ENCODE peak calls at places on chromosomes 16 and 17, in nine cellular contexts. Q is transverse colon, L is heart left ventricle, B is HCT116, O is breast epithelium, Y is right lobe of liver, C is testis, U is H1, T is sigmoid colon. I is an unnamed sample.

GRCh38 chr17:57363998-57364645 is 107.8 kb downstream of the MSI2 start:
- DNase-seq in Q (no peak), L (no peak), B (no peak), O (no peak), Y (no peak), C (no peak), U (no peak), T (no peak), I (no peak)

GRCh38 chr16:55494994-55495421 is 13.9 kb upstream of the LPCAT2 start:
- DNase-seq in Q (peak; percentile 45), L (no peak), B (no peak), O (no peak), Y (no peak), C (peak; percentile 82), U (no peak), T (peak; percentile 75), I (peak; percentile 10)

GRCh38 chr17:39270923-39271322 is 45.2 kb upstream of the STAC2 start:
- DNase-seq in Q (no peak), L (no peak), B (peak; percentile 8), O (no peak), Y (no peak), C (peak; percentile 39), U (no peak), T (no peak), I (peak; percentile 38)

GRCh38 chr17:36936455-36936934 is 780 bp upstream of the LHX1 start:
- DNase-seq in Q (no peak), L (no peak), B (no peak), O (no peak), Y (no peak), C (no peak), U (peak; percentile 95), T (no peak), I (no peak)

GRCh38 chr16:84225126-84225525 is 14.7 kb downstream of the KCNG4 start:
- DNase-seq in Q (no peak), L (no peak), B (no peak), O (no peak), Y (no peak), C (no peak), U (no peak), T (no peak), I (no peak)

GRCh38 chr16:57039148-57039812 is 49.9 kb downstream of the NLRC5 start:
- DNase-seq in Q (peak; percentile 33), L (no peak), B (no peak), O (no peak), Y (no peak), C (no peak), U (no peak), T (no peak), I (no peak)

GRCh38 chr17:6800422-6801027 is 24.5 kb downstream of the FBXO39 start:
- DNase-seq in Q (no peak), L (no peak), B (no peak), O (no peak), Y (no peak), C (no peak), U (no peak), T (no peak), I (no peak)

GRCh38 chr17:29078183-29079045 is 35.5 kb downstream of the PIPOX start:
- DNase-seq in Q (no peak), L (peak; percentile 71), B (peak; percentile 4), O (no peak), Y (no peak), C (peak; percentile 32), U (no peak), T (no peak), I (no peak)

GRCh38 chr17:67347826-67348225 is 18.6 kb downstream of the PSMD12 start:
- DNase-seq in Q (no peak), L (no peak), B (no peak), O (no peak), Y (no peak), C (no peak), U (no peak), T (no peak), I (no peak)

GRCh38 chr17:22514315-22514714 is 822.0 kb downstream of the KCNJ18 start:
- DNase-seq in Q (no peak), L (no peak), B (no peak), O (no peak), Y (no peak), C (no peak), U (no peak), T (no peak), I (no peak)

GRCh38 chr17:1629647-1630310 is 1.1 kb upstream of the SLC43A2 start:
- DNase-seq in Q (peak; percentile 87), L (peak; percentile 69), B (peak; percentile 29), O (no peak), Y (peak; percentile 85), C (no peak), U (peak; percentile 84), T (peak; percentile 80), I (peak; percentile 87)

GRCh38 chr17:62110923-62111484 is 45.9 kb upstream of the MED13 start:
- DNase-seq in Q (no peak), L (no peak), B (no peak), O (no peak), Y (no peak), C (no peak), U (no peak), T (no peak), I (no peak)

GRCh38 chr17:63960006-63960405 is 12.7 kb downstream of the SCN4A start:
- DNase-seq in Q (no peak), L (no peak), B (no peak), O (no peak), Y (no peak), C (no peak), U (no peak), T (no peak), I (no peak)

GRCh38 chr17:77358801-77359716 is 218.3 kb downstream of the SEC14L1 start:
- DNase-seq in Q (no peak), L (no peak), B (no peak), O (peak; percentile 24), Y (no peak), C (peak; percentile 8), U (no peak), T (peak; percentile 50), I (no peak)

GRCh38 chr16:12819126-12820117 is 15.7 kb upstream of the CPPED1 start:
- DNase-seq in Q (peak; percentile 73), L (peak; percentile 51), B (peak; percentile 50), O (peak; percentile 59), Y (peak; percentile 74), C (peak; percentile 75), U (peak; percentile 96), T (peak; percentile 74), I (peak; percentile 82)

GRCh38 chr17:65457635-65458257 is 103.7 kb downstream of the AXIN2 start:
- DNase-seq in Q (no peak), L (no peak), B (no peak), O (no peak), Y (no peak), C (no peak), U (no peak), T (no peak), I (no peak)

GRCh38 chr16:19138601-19139000 is 24.8 kb downstream of the ITPRIPL2 start:
- DNase-seq in Q (peak; percentile 69), L (peak; percentile 78), B (no peak), O (peak; percentile 71), Y (peak; percentile 61), C (peak; percentile 53), U (no peak), T (peak; percentile 94), I (no peak)

GRCh38 chr16:4846503-4846900 is 586 bp downstream of the GLYR1 start:
- DNase-seq in Q (peak; percentile 71), L (peak; percentile 73), B (no peak), O (no peak), Y (peak; percentile 74), C (peak; percentile 79), U (no peak), T (peak; percentile 70), I (peak; percentile 82)
- TF ChIP-seq POLR2A in Q (no peak), L (no peak), B (no peak), O (no peak), Y (peak; percentile 11), C (no peak), U (no peak), T (no peak), I (peak; percentile 44)

GRCh38 chr17:81512560-81512983 is at the start of gene ACTG1:
- DNase-seq in Q (peak; percentile 94), L (peak; percentile 94), B (peak; percentile 80), O (peak; percentile 94), Y (peak; percentile 94), C (peak; percentile 93), U (peak; percentile 91), T (peak; percentile 97), I (peak; percentile 90)

GRCh38 chr17:81514485-81514734 is 1.8 kb upstream of the ACTG1 start:
- DNase-seq in Q (no peak), L (no peak), B (no peak), O (no peak), Y (no peak), C (no peak), U (no peak), T (no peak), I (no peak)

GRCh38 chr17:81513669-81514484 is 1.3 kb upstream of the ACTG1 start:
- DNase-seq in Q (peak; percentile 66), L (peak; percentile 80), B (no peak), O (peak; percentile 75), Y (peak; percentile 72), C (peak; percentile 69), U (peak; percentile 82), T (peak; percentile 83), I (peak; percentile 36)

GRCh38 chr17:81511800-81512559 is 619 bp downstream of the ACTG1 start:
- DNase-seq in Q (no peak), L (no peak), B (no peak), O (no peak), Y (peak; percentile 42), C (peak; percentile 32), U (no peak), T (peak; percentile 83), I (peak; percentile 69)

DNA sequence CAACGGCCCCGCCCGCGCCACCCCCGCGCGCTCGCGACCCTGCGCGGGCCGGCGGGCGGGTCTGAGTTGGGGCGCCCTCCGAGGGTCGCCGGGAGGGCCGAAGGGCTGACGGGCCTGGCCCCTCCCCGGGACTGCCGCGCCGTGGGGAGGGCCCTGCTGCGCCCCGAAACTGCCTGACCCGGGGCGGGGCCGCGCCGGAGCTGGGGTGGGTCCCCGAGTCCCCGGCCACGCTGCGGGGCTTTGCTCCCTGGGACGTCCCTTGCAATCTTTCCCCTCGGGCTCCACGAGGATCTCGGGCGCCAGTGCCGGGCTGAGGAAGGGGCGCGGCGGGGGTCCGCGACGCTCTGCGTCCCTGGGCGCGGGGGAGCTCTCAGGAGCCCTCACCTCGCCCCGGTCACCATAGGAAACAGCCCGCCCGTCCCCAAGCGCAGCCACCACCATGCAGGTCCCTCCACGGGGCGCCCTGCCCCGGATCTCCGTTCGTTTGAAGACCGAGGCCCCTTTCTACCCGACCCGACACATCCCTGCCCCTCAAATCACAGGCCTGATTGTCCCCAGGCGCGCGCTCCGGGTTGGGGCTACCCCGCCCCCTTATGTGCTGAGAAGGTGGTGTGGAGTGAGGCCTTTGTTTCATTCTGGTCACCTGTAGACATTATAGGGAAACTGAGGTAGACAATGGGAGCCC is 527 bp upstream of the ACTG1 start:
- DNase-seq in Q (peak; percentile 80), L (peak; percentile 75), B (no peak), O (peak; percentile 73), Y (peak; percentile 66), C (peak; percentile 67), U (no peak), T (peak; percentile 92), I (peak; percentile 52)
- TF ChIP-seq POLR2A in Q (no peak), L (peak; percentile 83), B (no peak), O (peak; percentile 15), Y (peak; percentile 73), C (peak; percentile 39), U (peak; percentile 1), T (no peak), I (no peak)

GRCh38 chr16:87956771-87957279 is 5.6 kb downstream of the BANP start:
- DNase-seq in Q (no peak), L (no peak), B (no peak), O (no peak), Y (no peak), C (no peak), U (no peak), T (no peak), I (peak; percentile 54)
- TF ChIP-seq POLR2A in Q (no peak), L (no peak), B (no peak), O (no peak), Y (no peak), C (no peak), U (no peak), T (no peak), I (no peak)

GRCh38 chr16:71540-72341 is 690 bp downstream of the RHBDF1 start:
- DNase-seq in Q (peak; percentile 79), L (peak; percentile 82), B (peak; percentile 42), O (peak; percentile 90), Y (no peak), C (peak; percentile 80), U (peak; percentile 85), T (peak; percentile 93), I (no peak)
- TF ChIP-seq POLR2A in Q (peak; percentile 62), L (no peak), B (no peak), O (peak; percentile 63), Y (peak; percentile 25), C (no peak), U (no peak), T (peak; percentile 45), I (no peak)

I was measured in erythroblast.